ENCODE peak calls at places on chromosome 15, in seven cellular contexts. J is dorsolateral prefrontal cortex, N is K562, W is neural crest cell, Z is neural progenitor cell, Y is mesothelial cell of epicardium, C is cardiac fibroblast. R is an unnamed sample.

GRCh38 chr15:20340931-20341661 is 200.5 kb downstream of the GOLGA6L6 start:
- DNase-seq in J (peak), N (no peak), W (peak), Z (peak), Y (peak), C (no peak), R (peak)

GRCh38 chr15:31098953-31099740 is 2.4 kb downstream of the TRPM1 start:
- DNase-seq in J (no peak), N (no peak), W (no peak), Z (no peak), Y (no peak), C (no peak), R (no peak)

GRCh38 chr15:91652610-91653207 is 200.8 kb upstream of the SLCO3A1 start:
- DNase-seq in J (no peak), N (no peak), W (no peak), Z (peak), Y (no peak), C (no peak), R (no peak)

GRCh38 chr15:31366169-31366734 is 39.6 kb downstream of the KLF13 start:
- DNase-seq in J (peak), N (no peak), W (no peak), Z (no peak), Y (no peak), C (peak), R (no peak)

GRCh38 chr15:31328999-31329639 is 2.5 kb downstream of the KLF13 start:
- DNase-seq in J (no peak), N (peak), W (no peak), Z (peak), Y (no peak), C (no peak), R (peak)

GRCh38 chr15:52678036-52678467 is 1.1 kb downstream of the ATOSA start:
- DNase-seq in J (peak), N (peak), W (peak), Z (peak), Y (no peak), C (peak), R (peak)

GRCh38 chr15:58805095-58805494 is 34.0 kb downstream of the MINDY2 start:
- DNase-seq in J (no peak), N (no peak), W (no peak), Z (no peak), Y (no peak), C (peak), R (no peak)

GRCh38 chr15:37134699-37135131 is 34.4 kb upstream of the MEIS2 start:
- DNase-seq in J (no peak), N (peak), W (no peak), Z (peak), Y (no peak), C (peak), R (no peak)

GRCh38 chr15:87817553-87817952 is 439.0 kb downstream of the NTRK3 start:
- DNase-seq in J (no peak), N (no peak), W (no peak), Z (no peak), Y (no peak), C (peak), R (no peak)

GRCh38 chr15:85886345-85886935 is 91.7 kb upstream of the KLHL25 start:
- DNase-seq in J (peak), N (no peak), W (no peak), Z (no peak), Y (no peak), C (no peak), R (no peak)

GRCh38 chr15:29677871-29678431 is 144.3 kb downstream of the TJP1 start:
- DNase-seq in J (no peak), N (no peak), W (no peak), Z (no peak), Y (no peak), C (no peak), R (no peak)

GRCh38 chr15:33292718-33293307 is 18.0 kb upstream of the RYR3 start:
- DNase-seq in J (peak), N (peak), W (peak), Z (peak), Y (peak), C (peak), R (peak)

GRCh38 chr15:77974098-77974414 is 103.5 kb downstream of the TBC1D2B start:
- DNase-seq in J (peak), N (no peak), W (no peak), Z (no peak), Y (no peak), C (peak), R (no peak)

GRCh38 chr15:48147358-48147757 is 26.6 kb downstream of the SLC24A5 start:
- DNase-seq in J (no peak), N (no peak), W (no peak), Z (no peak), Y (no peak), C (peak), R (no peak)

GRCh38 chr15:70093070-70093469 is 4.6 kb downstream of the TLE3 start:
- DNase-seq in J (no peak), N (no peak), W (no peak), Z (no peak), Y (no peak), C (no peak), R (no peak)

GRCh38 chr15:64447536-64448315 is 12.7 kb upstream of the ZNF609 start:
- DNase-seq in J (no peak), N (no peak), W (no peak), Z (no peak), Y (no peak), C (no peak), R (no peak)

GRCh38 chr15:79896634-79897379 is at the start of gene MTHFS:
- DNase-seq in J (peak), N (peak), W (peak), Z (peak), Y (peak), C (peak), R (peak)

GRCh38 chr15:80594091-80594889 is 100.8 kb upstream of the ABHD17C start:
- DNase-seq in J (no peak), N (no peak), W (no peak), Z (no peak), Y (no peak), C (peak), R (no peak)

GRCh38 chr15:95291878-95292472 is 1038.5 kb upstream of the NR2F2 start:
- DNase-seq in J (no peak), N (peak), W (no peak), Z (peak), Y (no peak), C (peak), R (no peak)

GRCh38 chr15:47374222-47374621 is 343.1 kb upstream of the SEMA6D start:
- DNase-seq in J (no peak), N (no peak), W (no peak), Z (no peak), Y (no peak), C (peak), R (peak)

GRCh38 chr15:32682569-32682968 is 35.2 kb upstream of the GREM1 start:
- DNase-seq in J (no peak), N (no peak), W (no peak), Z (no peak), Y (no peak), C (peak), R (no peak)

GRCh38 chr15:75989045-75989444 is 23.2 kb downstream of the NRG4 start:
- DNase-seq in J (no peak), N (no peak), W (no peak), Z (no peak), Y (no peak), C (no peak), R (no peak)

GRCh38 chr15:58595516-58596238 is 153.8 kb downstream of the ADAM10 start:
- DNase-seq in J (no peak), N (no peak), W (no peak), Z (no peak), Y (no peak), C (no peak), R (no peak)

GRCh38 chr15:40982855-40983254 is 29.6 kb downstream of the CHAC1 start:
- DNase-seq in J (no peak), N (no peak), W (no peak), Z (no peak), Y (no peak), C (peak), R (peak)

GRCh38 chr15:67901922-67902321 is 62.1 kb upstream of the RNU6-1 start:
- DNase-seq in J (no peak), N (no peak), W (no peak), Z (no peak), Y (no peak), C (no peak), R (no peak)

GRCh38 chr15:84970832-84971231 is 10.8 kb upstream of the PDE8A start:
- DNase-seq in J (no peak), N (no peak), W (no peak), Z (no peak), Y (no peak), C (no peak), R (no peak)

GRCh38 chr15:99452010-99452409 is 113.8 kb upstream of the MEF2A start:
- DNase-seq in J (no peak), N (no peak), W (no peak), Z (no peak), Y (no peak), C (no peak), R (no peak)

GRCh38 chr15:52284164-52284563 is 11.4 kb downstream of the MYO5C start:
- DNase-seq in J (no peak), N (no peak), W (no peak), Z (no peak), Y (no peak), C (peak), R (no peak)

GRCh38 chr15:78685157-78685830 is 44.3 kb upstream of the CHRNB4 start:
- DNase-seq in J (no peak), N (no peak), W (no peak), Z (no peak), Y (no peak), C (no peak), R (no peak)

DNA sequence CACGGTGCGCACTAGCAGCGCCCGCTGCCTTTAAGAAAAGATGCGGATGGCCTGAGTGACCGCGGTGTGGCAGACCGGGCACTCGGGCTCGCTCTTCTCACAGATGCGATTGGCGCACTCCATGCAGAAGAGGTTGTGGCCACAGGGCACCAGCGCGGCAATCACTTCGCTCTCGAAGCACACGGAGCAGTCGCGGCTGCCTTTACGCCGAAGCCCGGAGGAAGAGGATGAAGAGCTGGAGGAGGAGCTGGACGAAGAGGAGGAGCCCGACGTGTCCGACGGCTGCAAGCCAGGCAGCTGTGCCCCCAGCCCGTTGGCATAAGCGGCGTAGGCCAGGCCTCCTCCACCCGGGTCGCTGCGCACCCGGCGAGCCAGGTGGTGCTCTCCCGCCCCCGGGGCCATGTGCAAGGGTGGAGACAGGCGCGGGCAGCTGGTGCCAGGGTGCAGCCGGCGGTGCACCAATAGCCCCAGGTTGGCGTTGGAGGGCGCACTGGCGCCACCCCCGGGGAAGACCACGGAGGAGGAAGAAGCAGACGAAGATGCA is 2.6 kb downstream of the MEX3B start:
- DNase-seq in J (peak), N (no peak), W (no peak), Z (peak), Y (no peak), C (no peak), R (no peak)
- TF ChIP-seq CTCF in J (no peak), N (no peak), W (no peak), Z (no peak), Y (no peak), C (no peak), R (no peak)

GRCh38 chr15:57079446-57079845 is 161.0 kb downstream of the TCF12 start:
- DNase-seq in J (no peak), N (no peak), W (no peak), Z (peak), Y (no peak), C (peak), R (no peak)
- TF ChIP-seq CTCF in J (peak), N (no peak), W (peak), Z (peak), Y (no peak), C (peak), R (no peak)

GRCh38 chr15:63048115-63048985 is 5.8 kb downstream of the TPM1 start:
- DNase-seq in J (peak), N (peak), W (peak), Z (peak), Y (peak), C (peak), R (peak)
- TF ChIP-seq CTCF in J (peak), N (peak), W (peak), Z (peak), Y (peak), C (peak), R (peak)

GRCh38 chr15:71386448-71387236 is 271.4 kb downstream of the THSD4 start:
- DNase-seq in J (no peak), N (peak), W (no peak), Z (peak), Y (no peak), C (peak), R (peak)

GRCh38 chr15:71386005-71386404 is 270.7 kb downstream of the THSD4 start:
- DNase-seq in J (no peak), N (no peak), W (no peak), Z (no peak), Y (no peak), C (no peak), R (no peak)

GRCh38 chr15:71390101-71390500 is 274.8 kb downstream of the THSD4 start:
- DNase-seq in J (no peak), N (no peak), W (no peak), Z (peak), Y (no peak), C (no peak), R (no peak)

GRCh38 chr15:71385469-71385868 is 270.2 kb downstream of the THSD4 start:
- DNase-seq in J (no peak), N (no peak), W (no peak), Z (no peak), Y (no peak), C (no peak), R (no peak)

DNA sequence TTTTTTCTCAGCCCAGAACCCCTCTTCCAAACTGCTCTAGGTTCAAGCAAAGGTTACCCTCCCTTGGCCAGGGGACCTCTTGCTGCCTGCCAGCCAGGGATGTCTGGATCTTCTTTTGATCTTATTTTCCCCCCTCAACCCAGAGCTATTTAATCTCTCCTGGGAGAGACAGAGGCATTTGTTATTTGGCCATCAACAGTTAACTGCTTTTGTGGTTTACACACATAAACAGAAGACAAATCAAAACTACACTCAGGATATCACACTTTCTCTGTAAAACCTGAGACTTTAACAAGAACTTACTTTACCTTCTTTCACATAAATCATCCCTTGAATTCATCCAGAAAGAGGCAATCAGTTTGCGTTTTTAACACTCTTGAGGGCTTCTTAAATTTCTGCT is 272.6 kb downstream of the THSD4 start:
- DNase-seq in J (no peak), N (no peak), W (no peak), Z (no peak), Y (no peak), C (no peak), R (no peak)
- TF ChIP-seq CTCF in J (no peak), N (no peak), W (no peak), Z (no peak), Y (no peak), C (no peak), R (no peak)

GRCh38 chr15:101727186-101727585 is 2.9 kb upstream of the TARS3 start:
- DNase-seq in J (no peak), N (no peak), W (no peak), Z (no peak), Y (no peak), C (no peak), R (no peak)
- TF ChIP-seq CTCF in J (no peak), N (no peak), W (no peak), Z (no peak), Y (no peak), C (no peak), R (no peak)

R was measured in endothelial cell.